ENCODE peak calls at places on chromosome 17, in six cellular contexts. One of them, this sample, is unnamed.

GRCh38 chr17:74962622-74963394 is 9.8 kb downstream of the HID1 start:
- DNase-seq in CD4-positive, alpha-beta T cell: no peak
- DNase-seq in fibroblast of lung: no peak
- DNase-seq in endodermal cell: no peak
- DNase-seq in DND-41: no peak
- DNase-seq in T-helper 17 cell: no peak
- DNase-seq in this sample: no peak

GRCh38 chr17:66276328-66276937 is 26.0 kb upstream of the PRKCA start:
- DNase-seq in endodermal cell: no peak
- DNase-seq in fibroblast of lung: peak; percentile 70
- DNase-seq in T-helper 17 cell: no peak
- DNase-seq in CD4-positive, alpha-beta T cell: no peak
- DNase-seq in DND-41: no peak
- DNase-seq in this sample: no peak

GRCh38 chr17:64466019-64466735 is 17.3 kb downstream of the MILR1 start:
- DNase-seq in CD4-positive, alpha-beta T cell: no peak
- DNase-seq in DND-41: no peak
- DNase-seq in fibroblast of lung: no peak
- DNase-seq in T-helper 17 cell: no peak
- DNase-seq in endodermal cell: no peak
- DNase-seq in this sample: no peak

GRCh38 chr17:50817142-50817751 is 18.1 kb upstream of the WFIKKN2 start:
- DNase-seq in DND-41: peak; percentile 43
- DNase-seq in fibroblast of lung: no peak
- DNase-seq in endodermal cell: peak; percentile 83
- DNase-seq in T-helper 17 cell: peak; percentile 55
- DNase-seq in CD4-positive, alpha-beta T cell: peak; percentile 30
- DNase-seq in this sample: no peak

GRCh38 chr17:1727258-1727789 is 2.8 kb downstream of the WDR81 start:
- DNase-seq in fibroblast of lung: no peak
- DNase-seq in DND-41: no peak
- DNase-seq in endodermal cell: no peak
- DNase-seq in CD4-positive, alpha-beta T cell: no peak
- DNase-seq in T-helper 17 cell: no peak
- DNase-seq in this sample: no peak

GRCh38 chr17:35119370-35120185 is at the start of gene RAD51D:
- DNase-seq in DND-41: peak; percentile 85
- DNase-seq in CD4-positive, alpha-beta T cell: peak; percentile 60
- DNase-seq in endodermal cell: peak; percentile 98
- DNase-seq in T-helper 17 cell: peak; percentile 74
- DNase-seq in fibroblast of lung: peak; percentile 57
- DNase-seq in this sample: peak; percentile 83

GRCh38 chr17:47982645-47983440 is 11.9 kb downstream of the CDK5RAP3 start:
- DNase-seq in CD4-positive, alpha-beta T cell: no peak
- DNase-seq in T-helper 17 cell: no peak
- DNase-seq in endodermal cell: no peak
- DNase-seq in DND-41: no peak
- DNase-seq in fibroblast of lung: no peak
- DNase-seq in this sample: no peak

GRCh38 chr17:64326030-64326419 is 63.0 kb upstream of the TEX2 start:
- DNase-seq in fibroblast of lung: no peak
- DNase-seq in DND-41: no peak
- DNase-seq in CD4-positive, alpha-beta T cell: no peak
- DNase-seq in endodermal cell: no peak
- DNase-seq in T-helper 17 cell: no peak
- DNase-seq in this sample: no peak

GRCh38 chr17:22461460-22462145 is 769.3 kb downstream of the KCNJ18 start:
- DNase-seq in CD4-positive, alpha-beta T cell: no peak
- DNase-seq in fibroblast of lung: no peak
- DNase-seq in DND-41: peak; percentile 8
- DNase-seq in endodermal cell: no peak
- DNase-seq in T-helper 17 cell: no peak
- DNase-seq in this sample: no peak
- H3K9me3 ChIP-seq in CD4-positive, alpha-beta T cell: peaks cover 3% of the 10 kb centered on the region
- H3K9me3 ChIP-seq in fibroblast of lung: no peaks in the 10 kb centered on the region
- H3K9me3 ChIP-seq in DND-41: peaks cover 5% of the 10 kb centered on the region
- H3K9me3 ChIP-seq in endodermal cell: peaks cover 73% of the 10 kb centered on the region
- H3K9me3 ChIP-seq in T-helper 17 cell: no peaks in the 10 kb centered on the region
- H3K9me3 ChIP-seq in this sample: no peaks in the 10 kb centered on the region

GRCh38 chr17:70857351-70857750 is 688.0 kb downstream of the KCNJ2 start:
- DNase-seq in DND-41: no peak
- DNase-seq in T-helper 17 cell: no peak
- DNase-seq in fibroblast of lung: no peak
- DNase-seq in endodermal cell: no peak
- DNase-seq in CD4-positive, alpha-beta T cell: no peak
- DNase-seq in this sample: no peak

GRCh38 chr17:70863436-70864248 is 694.3 kb downstream of the KCNJ2 start:
- DNase-seq in CD4-positive, alpha-beta T cell: no peak
- DNase-seq in fibroblast of lung: peak; percentile 82
- DNase-seq in T-helper 17 cell: no peak
- DNase-seq in endodermal cell: no peak
- DNase-seq in DND-41: no peak
- DNase-seq in this sample: no peak

GRCh38 chr17:70859829-70860228 is 690.5 kb downstream of the KCNJ2 start:
- DNase-seq in endodermal cell: no peak
- DNase-seq in T-helper 17 cell: no peak
- DNase-seq in CD4-positive, alpha-beta T cell: no peak
- DNase-seq in DND-41: no peak
- DNase-seq in fibroblast of lung: no peak
- DNase-seq in this sample: no peak

GRCh38 chr17:70865993-70866804 is 696.9 kb downstream of the KCNJ2 start:
- DNase-seq in T-helper 17 cell: no peak
- DNase-seq in CD4-positive, alpha-beta T cell: no peak
- DNase-seq in endodermal cell: no peak
- DNase-seq in DND-41: no peak
- DNase-seq in fibroblast of lung: no peak
- DNase-seq in this sample: no peak

DNA sequence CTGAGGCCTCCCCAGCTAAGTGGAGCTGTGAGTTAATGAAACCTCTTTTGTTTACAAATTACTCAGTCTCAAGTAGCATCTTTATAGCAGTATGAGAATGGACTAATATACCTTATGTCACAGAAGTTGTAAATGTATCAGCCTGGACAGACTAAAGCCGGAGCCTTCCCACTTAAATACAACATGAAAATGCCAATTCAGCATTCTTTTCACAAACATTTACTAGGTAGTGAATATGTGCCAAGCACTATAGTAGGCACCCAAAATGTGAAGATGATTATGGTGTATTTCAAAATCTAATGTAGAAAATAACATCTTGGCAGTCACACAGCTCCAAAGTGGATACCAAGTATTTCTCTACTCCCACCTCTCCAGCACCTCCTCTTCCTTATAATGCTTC is 693.0 kb downstream of the KCNJ2 start:
- DNase-seq in fibroblast of lung: no peak
- DNase-seq in DND-41: no peak
- DNase-seq in CD4-positive, alpha-beta T cell: no peak
- DNase-seq in T-helper 17 cell: no peak
- DNase-seq in endodermal cell: no peak
- DNase-seq in this sample: no peak
- H3K9me3 ChIP-seq in fibroblast of lung: no peaks in the 10 kb centered on the region
- H3K9me3 ChIP-seq in DND-41: peaks cover 2% of the 10 kb centered on the region
- H3K9me3 ChIP-seq in CD4-positive, alpha-beta T cell: no peaks in the 10 kb centered on the region
- H3K9me3 ChIP-seq in T-helper 17 cell: no peaks in the 10 kb centered on the region
- H3K9me3 ChIP-seq in endodermal cell: peaks cover 40% of the 10 kb centered on the region
- H3K9me3 ChIP-seq in this sample: no peaks in the 10 kb centered on the region

GRCh38 chr17:61618950-61619349 is 27.9 kb upstream of the NACA2 start:
- DNase-seq in endodermal cell: no peak
- DNase-seq in DND-41: no peak
- DNase-seq in fibroblast of lung: no peak
- DNase-seq in CD4-positive, alpha-beta T cell: no peak
- DNase-seq in T-helper 17 cell: no peak
- DNase-seq in this sample: no peak

GRCh38 chr17:61621317-61621716 is 30.3 kb upstream of the NACA2 start:
- DNase-seq in DND-41: no peak
- DNase-seq in fibroblast of lung: no peak
- DNase-seq in CD4-positive, alpha-beta T cell: no peak
- DNase-seq in T-helper 17 cell: no peak
- DNase-seq in endodermal cell: no peak
- DNase-seq in this sample: no peak

GRCh38 chr17:61617261-61617660 is 26.2 kb upstream of the NACA2 start:
- DNase-seq in T-helper 17 cell: no peak
- DNase-seq in CD4-positive, alpha-beta T cell: no peak
- DNase-seq in DND-41: no peak
- DNase-seq in endodermal cell: no peak
- DNase-seq in fibroblast of lung: no peak
- DNase-seq in this sample: no peak

GRCh38 chr17:61619493-61619892 is 28.5 kb upstream of the NACA2 start:
- DNase-seq in DND-41: no peak
- DNase-seq in endodermal cell: no peak
- DNase-seq in T-helper 17 cell: no peak
- DNase-seq in fibroblast of lung: no peak
- DNase-seq in CD4-positive, alpha-beta T cell: no peak
- DNase-seq in this sample: no peak

GRCh38 chr17:61619953-61620352 is 28.9 kb upstream of the NACA2 start:
- DNase-seq in DND-41: no peak
- DNase-seq in endodermal cell: no peak
- DNase-seq in T-helper 17 cell: no peak
- DNase-seq in CD4-positive, alpha-beta T cell: no peak
- DNase-seq in fibroblast of lung: no peak
- DNase-seq in this sample: no peak
- H3K9me3 ChIP-seq in DND-41: peaks cover 13% of the 10 kb centered on the region
- H3K9me3 ChIP-seq in endodermal cell: peaks cover 10% of the 10 kb centered on the region
- H3K9me3 ChIP-seq in T-helper 17 cell: no peaks in the 10 kb centered on the region
- H3K9me3 ChIP-seq in CD4-positive, alpha-beta T cell: peaks cover 9% of the 10 kb centered on the region
- H3K9me3 ChIP-seq in fibroblast of lung: no peaks in the 10 kb centered on the region
- H3K9me3 ChIP-seq in this sample: peaks cover 2% of the 10 kb centered on the region

GRCh38 chr17:73145641-73146040 is 19.2 kb upstream of the SSTR2 start:
- DNase-seq in T-helper 17 cell: no peak
- DNase-seq in CD4-positive, alpha-beta T cell: no peak
- DNase-seq in fibroblast of lung: no peak
- DNase-seq in endodermal cell: no peak
- DNase-seq in DND-41: no peak
- DNase-seq in this sample: no peak
- H3K9me3 ChIP-seq in T-helper 17 cell: no peaks in the 10 kb centered on the region
- H3K9me3 ChIP-seq in CD4-positive, alpha-beta T cell: peaks cover 6% of the 10 kb centered on the region
- H3K9me3 ChIP-seq in fibroblast of lung: no peaks in the 10 kb centered on the region
- H3K9me3 ChIP-seq in endodermal cell: peaks cover 16% of the 10 kb centered on the region
- H3K9me3 ChIP-seq in DND-41: peaks cover 15% of the 10 kb centered on the region
- H3K9me3 ChIP-seq in this sample: no peaks in the 10 kb centered on the region

This sample was measured in HAP-1.